ENCODE peak calls at places on chromosomes 4 and X, in four cellular contexts. One of them, this sample, is unnamed.
A peak's percentile ranks its signal among the peaks of the same experiment; 100 is the strongest.

GRCh38 chr4:8230891-8231290 is 31.8 kb downstream of the SH3TC1 start:
- DNase-seq in lung: no peak
- DNase-seq in lower leg skin: no peak
- DNase-seq in neural crest cell: no peak
- DNase-seq in this sample: no peak

GRCh38 chrX:153456161-153456560 is 10.3 kb upstream of the TREX2 start:
- DNase-seq in lung: no peak
- DNase-seq in lower leg skin: peak; percentile 18
- DNase-seq in neural crest cell: no peak
- DNase-seq in this sample: no peak

GRCh38 chr4:168978001-168978700 is 31.9 kb downstream of the CBR4 start:
- DNase-seq in lung: no peak
- DNase-seq in lower leg skin: no peak
- DNase-seq in neural crest cell: no peak
- DNase-seq in this sample: no peak

GRCh38 chrX:53091354-53091753 is 2.6 kb upstream of the KANTR start:
- DNase-seq in lung: peak; percentile 61
- DNase-seq in lower leg skin: no peak
- DNase-seq in neural crest cell: no peak
- DNase-seq in this sample: no peak

GRCh38 chrX:130637591-130637990 is 235.8 kb downstream of the RBMX2 start:
- DNase-seq in lung: no peak
- DNase-seq in lower leg skin: no peak
- DNase-seq in neural crest cell: no peak
- DNase-seq in this sample: no peak

GRCh38 chr4:149987330-149987751 is 90.9 kb upstream of the DCLK2 start:
- DNase-seq in lung: no peak
- DNase-seq in lower leg skin: no peak
- DNase-seq in neural crest cell: no peak
- DNase-seq in this sample: no peak

GRCh38 chr4:132333723-132334045 is 815.4 kb upstream of the PCDH10 start:
- DNase-seq in lung: no peak
- DNase-seq in lower leg skin: no peak
- DNase-seq in neural crest cell: no peak
- DNase-seq in this sample: no peak

GRCh38 chr4:73001885-73002284 is 67.6 kb downstream of the COX18 start:
- DNase-seq in lung: no peak
- DNase-seq in lower leg skin: no peak
- DNase-seq in neural crest cell: no peak
- DNase-seq in this sample: no peak

GRCh38 chrX:7133036-7133412 is 14.5 kb upstream of the STS start:
- DNase-seq in lung: peak; percentile 44
- DNase-seq in lower leg skin: no peak
- DNase-seq in neural crest cell: no peak
- DNase-seq in this sample: no peak

GRCh38 chr4:154490589-154491340 is 834 bp downstream of the DCHS2 start:
- DNase-seq in lung: no peak
- DNase-seq in lower leg skin: no peak
- DNase-seq in neural crest cell: peak; percentile 28
- DNase-seq in this sample: no peak

GRCh38 chrX:11438380-11438723 is 145.1 kb downstream of the AMELX start:
- DNase-seq in lung: no peak
- DNase-seq in lower leg skin: no peak
- DNase-seq in neural crest cell: no peak
- DNase-seq in this sample: no peak

GRCh38 chr4:2949782-2950125 is 13.5 kb downstream of the NOP14 start:
- DNase-seq in lung: no peak
- DNase-seq in lower leg skin: no peak
- DNase-seq in neural crest cell: no peak
- DNase-seq in this sample: no peak

GRCh38 chrX:48068096-48068887 is 3.1 kb downstream of the ZNF630 start:
- DNase-seq in lung: no peak
- DNase-seq in lower leg skin: no peak
- DNase-seq in neural crest cell: no peak
- DNase-seq in this sample: no peak

GRCh38 chrX:38105216-38105725 is 98.9 kb downstream of the SYTL5 start:
- DNase-seq in lung: no peak
- DNase-seq in lower leg skin: no peak
- DNase-seq in neural crest cell: no peak
- DNase-seq in this sample: no peak

GRCh38 chr4:139887962-139888735 is 222.5 kb downstream of the MGST2 start:
- DNase-seq in lung: peak; percentile 34
- DNase-seq in lower leg skin: peak; percentile 48
- DNase-seq in neural crest cell: no peak
- DNase-seq in this sample: no peak

GRCh38 chr4:16597829-16598228 is 300.6 kb downstream of the LDB2 start:
- DNase-seq in lung: no peak
- DNase-seq in lower leg skin: no peak
- DNase-seq in neural crest cell: peak; percentile 16
- DNase-seq in this sample: no peak

GRCh38 chr4:80916770-80917169 is 113.7 kb upstream of the BMP3 start:
- DNase-seq in lung: no peak
- DNase-seq in lower leg skin: no peak
- DNase-seq in neural crest cell: no peak
- DNase-seq in this sample: no peak

GRCh38 chr4:48331577-48332340 is 9.6 kb upstream of the SLAIN2 start:
- DNase-seq in lung: no peak
- DNase-seq in lower leg skin: no peak
- DNase-seq in neural crest cell: no peak
- DNase-seq in this sample: no peak

GRCh38 chrX:2700405-2701320 is 9.6 kb downstream of the CD99 start:
- DNase-seq in lung: no peak
- DNase-seq in lower leg skin: no peak
- DNase-seq in neural crest cell: no peak
- DNase-seq in this sample: no peak

GRCh38 chrX:77675986-77676385 is 110.0 kb downstream of the ATRX start:
- DNase-seq in lung: no peak
- DNase-seq in lower leg skin: no peak
- DNase-seq in neural crest cell: no peak
- DNase-seq in this sample: no peak

GRCh38 chrX:24243692-24244091 is 70.2 kb downstream of the SUPT20HL2 start:
- DNase-seq in lung: no peak
- DNase-seq in lower leg skin: no peak
- DNase-seq in neural crest cell: no peak
- DNase-seq in this sample: no peak

GRCh38 chrX:43349363-43349762 is 306.7 kb upstream of the MAOA start:
- DNase-seq in lung: peak; percentile 30
- DNase-seq in lower leg skin: no peak
- DNase-seq in neural crest cell: peak; percentile 18
- DNase-seq in this sample: no peak

GRCh38 chr4:146049802-146050201 is 111.2 kb upstream of the ZNF827 start:
- DNase-seq in lung: no peak
- DNase-seq in lower leg skin: no peak
- DNase-seq in neural crest cell: no peak
- DNase-seq in this sample: no peak

GRCh38 chr4:147790412-147790811 is 58.5 kb downstream of the ARHGAP10 start:
- DNase-seq in lung: no peak
- DNase-seq in lower leg skin: no peak
- DNase-seq in neural crest cell: no peak
- DNase-seq in this sample: no peak

GRCh38 chr4:82482387-82482786 is 52.0 kb downstream of the ENOPH1 start:
- DNase-seq in lung: no peak
- DNase-seq in lower leg skin: no peak
- DNase-seq in neural crest cell: no peak
- DNase-seq in this sample: no peak

GRCh38 chrX:13110427-13111324 is 66.3 kb upstream of the FAM9C start:
- DNase-seq in lung: peak; percentile 45
- DNase-seq in lower leg skin: peak; percentile 51
- DNase-seq in neural crest cell: no peak
- DNase-seq in this sample: no peak

GRCh38 chr4:48904101-48904500 is 2.5 kb downstream of the OCIAD2 start:
- DNase-seq in lung: no peak
- DNase-seq in lower leg skin: no peak
- DNase-seq in neural crest cell: no peak
- DNase-seq in this sample: no peak

GRCh38 chr4:76968937-76969336 is 19.4 kb downstream of the SEPTIN11 start:
- DNase-seq in lung: no peak
- DNase-seq in lower leg skin: no peak
- DNase-seq in neural crest cell: no peak
- DNase-seq in this sample: no peak

GRCh38 chr4:168886361-168886760 is 123.7 kb downstream of the CBR4 start:
- DNase-seq in lung: no peak
- DNase-seq in lower leg skin: no peak
- DNase-seq in neural crest cell: no peak
- DNase-seq in this sample: no peak

GRCh38 chr4:32625687-32626086 is 1905.5 kb downstream of the PCDH7 start:
- DNase-seq in lung: no peak
- DNase-seq in lower leg skin: no peak
- DNase-seq in neural crest cell: no peak
- DNase-seq in this sample: no peak

GRCh38 chr4:8182858-8183725 is 16.0 kb upstream of the SH3TC1 start:
- DNase-seq in lung: peak; percentile 83
- DNase-seq in lower leg skin: peak; percentile 90
- DNase-seq in neural crest cell: no peak
- DNase-seq in this sample: no peak

GRCh38 chrX:132009344-132009743 is 13.8 kb upstream of the STK26 start:
- DNase-seq in lung: no peak
- DNase-seq in lower leg skin: no peak
- DNase-seq in neural crest cell: no peak
- DNase-seq in this sample: no peak

GRCh38 chrX:96615448-96615847 is 69.2 kb upstream of the DIAPH2 start:
- DNase-seq in lung: no peak
- DNase-seq in lower leg skin: no peak
- DNase-seq in neural crest cell: no peak
- DNase-seq in this sample: no peak

GRCh38 chr4:85055558-85055957 is 89.1 kb upstream of the WDFY3 start:
- DNase-seq in lung: no peak
- DNase-seq in lower leg skin: no peak
- DNase-seq in neural crest cell: no peak
- DNase-seq in this sample: no peak

GRCh38 chrX:139078342-139078741 is 366.8 kb upstream of the FGF13 start:
- DNase-seq in lung: no peak
- DNase-seq in lower leg skin: no peak
- DNase-seq in neural crest cell: no peak
- DNase-seq in this sample: no peak

GRCh38 chr4:7034262-7035081 is 8.7 kb upstream of the TADA2B start:
- DNase-seq in lung: peak; percentile 71
- DNase-seq in lower leg skin: no peak
- DNase-seq in neural crest cell: no peak
- DNase-seq in this sample: no peak

GRCh38 chr4:77956917-77957316 is 94.3 kb downstream of the MRPL1 start:
- DNase-seq in lung: no peak
- DNase-seq in lower leg skin: no peak
- DNase-seq in neural crest cell: no peak
- DNase-seq in this sample: no peak

GRCh38 chr4:99885063-99885664 is 9.1 kb downstream of the LAMTOR3 start:
- DNase-seq in lung: no peak
- DNase-seq in lower leg skin: no peak
- DNase-seq in neural crest cell: no peak
- DNase-seq in this sample: no peak
- TF ChIP-seq CTCF in lung: no peak
- TF ChIP-seq CTCF in lower leg skin: no peak
- TF ChIP-seq CTCF in neural crest cell: peak; percentile 78
- TF ChIP-seq CTCF in this sample: peak; percentile 78

GRCh38 chr4:74793757-74794340 is 474 bp downstream of the BTC start:
- DNase-seq in lung: peak; percentile 77
- DNase-seq in lower leg skin: peak; percentile 14
- DNase-seq in neural crest cell: peak; percentile 51
- DNase-seq in this sample: peak; percentile 71
- TF ChIP-seq CTCF in lung: no peak
- TF ChIP-seq CTCF in lower leg skin: no peak
- TF ChIP-seq CTCF in neural crest cell: peak; percentile 55
- TF ChIP-seq CTCF in this sample: peak; percentile 63

GRCh38 chrX:9882669-9883446 is 84.3 kb upstream of the CLDN34 start:
- DNase-seq in lung: peak; percentile 34
- DNase-seq in lower leg skin: no peak
- DNase-seq in neural crest cell: no peak
- DNase-seq in this sample: no peak
- TF ChIP-seq CTCF in lung: no peak
- TF ChIP-seq CTCF in lower leg skin: no peak
- TF ChIP-seq CTCF in neural crest cell: no peak
- TF ChIP-seq CTCF in this sample: peak; percentile 12

GRCh38 chr4:121822796-121823504 is 733 bp downstream of the CCNA2 start:
- DNase-seq in lung: no peak
- DNase-seq in lower leg skin: no peak
- DNase-seq in neural crest cell: peak; percentile 30
- DNase-seq in this sample: no peak
- TF ChIP-seq CTCF in lung: no peak
- TF ChIP-seq CTCF in lower leg skin: no peak
- TF ChIP-seq CTCF in neural crest cell: peak; percentile 22
- TF ChIP-seq CTCF in this sample: peak; percentile 40

This sample was measured in type B pancreatic cell.